ENCODE peak calls at places on chromosomes 13 and 19, in four cellular contexts. S is progenitor cell of endocrine pancreas, H is activated gamma-delta T cell treated with Interleukin-2 at 50 U/mL for 16 hours, G is tibial artery. C is an unnamed sample.

GRCh38 chr13:98983182-98983581 is 5.3 kb upstream of the DOCK9 start:
- DNase-seq in S (no peak), H (no peak), G (no peak), C (no peak)

GRCh38 chr19:13831560-13832056 is 36.4 kb downstream of the ZSWIM4 start:
- DNase-seq in S (no peak), H (no peak), G (no peak), C (no peak)

GRCh38 chr13:46962286-46962941 is 65.6 kb upstream of the HTR2A start:
- DNase-seq in S (no peak), H (no peak), G (no peak), C (no peak)

GRCh38 chr19:53772943-53773342 is 51.2 kb downstream of the NLRP12 start:
- DNase-seq in S (peak; percentile 49), H (peak; percentile 46), G (no peak), C (peak; percentile 49)

GRCh38 chr13:40563350-40564125 is 102.9 kb downstream of the FOXO1 start:
- DNase-seq in S (no peak), H (no peak), G (no peak), C (no peak)

GRCh38 chr13:45367358-45367757 is 26.4 kb upstream of the TPT1 start:
- DNase-seq in S (no peak), H (peak; percentile 91), G (no peak), C (peak; percentile 89)

GRCh38 chr19:21148681-21149080 is 6.8 kb downstream of the ZNF431 start:
- DNase-seq in S (no peak), H (no peak), G (no peak), C (no peak)

GRCh38 chr19:9610484-9611113 is 10.4 kb downstream of the ZNF561 start:
- DNase-seq in S (no peak), H (no peak), G (no peak), C (no peak)

GRCh38 chr19:37074111-37074510 is 4.1 kb upstream of the ZNF420 start:
- DNase-seq in S (no peak), H (no peak), G (no peak), C (no peak)

GRCh38 chr19:19486343-19487076 is 28.8 kb downstream of the TSSK6 start:
- DNase-seq in S (no peak), H (no peak), G (no peak), C (no peak)

GRCh38 chr19:32669205-32669785 is 5.7 kb downstream of the ANKRD27 start:
- DNase-seq in S (no peak), H (no peak), G (no peak), C (no peak)

GRCh38 chr19:20422616-20423205 is 142.9 kb downstream of the ZNF737 start:
- DNase-seq in S (no peak), H (no peak), G (no peak), C (no peak)

GRCh38 chr19:53388168-53388567 is 6.8 kb upstream of the ZNF765 start:
- DNase-seq in S (no peak), H (no peak), G (no peak), C (no peak)

GRCh38 chr19:3136684-3137055 is 837 bp downstream of the GNA15 start:
- DNase-seq in S (no peak), H (no peak), G (no peak), C (no peak)

GRCh38 chr19:14156971-14157717 is 20.8 kb upstream of the ASF1B start:
- DNase-seq in S (no peak), H (no peak), G (no peak), C (no peak)

GRCh38 chr19:47142779-47143178 is 12.1 kb downstream of the SAE1 start:
- DNase-seq in S (no peak), H (no peak), G (no peak), C (no peak)

GRCh38 chr13:38979891-38980627 is 10.6 kb downstream of the STOML3 start:
- DNase-seq in S (no peak), H (no peak), G (no peak), C (no peak)

GRCh38 chr13:113658836-113659235 is 838 bp upstream of the ATP4B start:
- DNase-seq in S (no peak), H (no peak), G (peak; percentile 52), C (no peak)

GRCh38 chr19:32691952-32692726 is 518 bp downstream of the NUDT19 start:
- DNase-seq in S (no peak), H (peak; percentile 46), G (peak; percentile 77), C (peak; percentile 45)

GRCh38 chr13:70424928-70425327 is 316.7 kb upstream of the KLHL1 start:
- DNase-seq in S (no peak), H (no peak), G (no peak), C (no peak)

GRCh38 chr13:59533561-59534337 is 630.0 kb downstream of the DIAPH3 start:
- DNase-seq in S (no peak), H (no peak), G (no peak), C (no peak)

GRCh38 chr19:13262450-13262849 is 112.2 kb downstream of the IER2 start:
- DNase-seq in S (no peak), H (no peak), G (no peak), C (no peak)

GRCh38 chr13:61142506-61142905 is 273.1 kb downstream of the PCDH20 start:
- DNase-seq in S (no peak), H (no peak), G (no peak), C (no peak)

GRCh38 chr13:75550159-75550567 is 572 bp downstream of the UCHL3 start:
- DNase-seq in S (no peak), H (no peak), G (no peak), C (peak; percentile 23)

GRCh38 chr19:3570619-3571018 is 2.1 kb upstream of the HMG20B start:
- DNase-seq in S (no peak), H (no peak), G (no peak), C (no peak)

GRCh38 chr13:110319397-110319773 is 12.3 kb downstream of the COL4A2 start:
- DNase-seq in S (no peak), H (no peak), G (peak; percentile 48), C (no peak)

GRCh38 chr19:33064778-33065550 is at the start of gene RHPN2:
- DNase-seq in S (peak; percentile 58), H (no peak), G (no peak), C (peak; percentile 56)

GRCh38 chr19:15197275-15198005 is 3.4 kb downstream of the NOTCH3 start:
- DNase-seq in S (no peak), H (no peak), G (peak; percentile 81), C (no peak)

GRCh38 chr13:67120872-67121531 is 109.1 kb downstream of the PCDH9 start:
- DNase-seq in S (no peak), H (no peak), G (no peak), C (no peak)

GRCh38 chr13:51432576-51432975 is 20.3 kb downstream of the INTS6 start:
- DNase-seq in S (no peak), H (no peak), G (no peak), C (no peak)

GRCh38 chr13:74620711-74621110 is 486.5 kb upstream of the KLF12 start:
- DNase-seq in S (no peak), H (no peak), G (no peak), C (no peak)

GRCh38 chr19:1469936-1470863 is 8.8 kb downstream of the C19orf25 start:
- DNase-seq in S (no peak), H (peak; percentile 65), G (no peak), C (peak; percentile 72)

GRCh38 chr19:676343-677105 is at the start of gene FSTL3:
- DNase-seq in S (no peak), H (no peak), G (no peak), C (no peak)

GRCh38 chr19:7575426-7576040 is 20.1 kb upstream of the CAMSAP3 start:
- DNase-seq in S (no peak), H (no peak), G (no peak), C (no peak)

GRCh38 chr13:35920816-35921215 is 210.4 kb downstream of the DCLK1 start:
- DNase-seq in S (no peak), H (no peak), G (no peak), C (no peak)

GRCh38 chr13:46778879-46779278 is 18.1 kb downstream of the ESD start:
- DNase-seq in S (no peak), H (no peak), G (no peak), C (no peak)

GRCh38 chr19:17997969-17998826 is 9.8 kb upstream of the ARRDC2 start:
- DNase-seq in S (no peak), H (no peak), G (peak; percentile 73), C (no peak)

GRCh38 chr19:29805026-29805925 is 6.5 kb upstream of the CCNE1 start:
- DNase-seq in S (no peak), H (no peak), G (no peak), C (no peak)